ENCODE peak calls at places on chromosomes 7 and 10, in five cellular contexts. G is stimulated activated CD8-positive, alpha-beta memory T cell treated with anti-CD3 and anti-CD28 coated beads, Interleukin-12 subunit alpha, Interleukin-12 subunit beta, amount 100 ng/mL, for 1 hour; U is astrocyte of the cerebellum; M is Caki2; K is NCI-H1694. D is an unnamed sample.

GRCh38 chr10:117900280-117900679 is 146.5 kb downstream of the RAB11FIP2 start:
- DNase-seq in G (no peak), U (no peak), M (no peak), K (no peak), D (no peak)

GRCh38 chr10:116084166-116084565 is 188.8 kb downstream of the GFRA1 start:
- DNase-seq in G (no peak), U (no peak), M (peak), K (no peak), D (no peak)

GRCh38 chr7:151384776-151385625 is 24.8 kb downstream of the WDR86 start:
- DNase-seq in G (no peak), U (no peak), M (no peak), K (no peak), D (no peak)

GRCh38 chr7:103929808-103930415 is 59.5 kb downstream of the RELN start:
- DNase-seq in G (no peak), U (no peak), M (no peak), K (peak), D (no peak)

GRCh38 chr10:14302035-14302434 is 28.7 kb downstream of the FRMD4A start:
- DNase-seq in G (no peak), U (peak), M (peak), K (no peak), D (peak)

GRCh38 chr10:128489324-128490247 is 363.4 kb upstream of the MKI67 start:
- DNase-seq in G (no peak), U (no peak), M (no peak), K (no peak), D (no peak)

GRCh38 chr10:59895629-59896116 is 10.7 kb downstream of the CCDC6 start:
- DNase-seq in G (no peak), U (no peak), M (no peak), K (no peak), D (no peak)

GRCh38 chr10:77587424-77587806 is 50.2 kb downstream of the KCNMA1 start:
- DNase-seq in G (no peak), U (no peak), M (no peak), K (no peak), D (no peak)

GRCh38 chr10:95542330-95542729 is 18.8 kb downstream of the SORBS1 start:
- DNase-seq in G (no peak), U (no peak), M (no peak), K (no peak), D (no peak)

GRCh38 chr7:151386301-151387160 is 23.3 kb downstream of the WDR86 start:
- DNase-seq in G (no peak), U (no peak), M (no peak), K (no peak), D (peak)

GRCh38 chr7:113267885-113268284 is 149.5 kb upstream of the SMIM30 start:
- DNase-seq in G (no peak), U (no peak), M (no peak), K (no peak), D (peak)

GRCh38 chr10:77983384-77984341 is 45.7 kb downstream of the POLR3A start:
- DNase-seq in G (no peak), U (no peak), M (no peak), K (no peak), D (no peak)

GRCh38 chr7:53397911-53398310 is 362.5 kb downstream of the POM121L12 start:
- DNase-seq in G (no peak), U (no peak), M (peak), K (no peak), D (no peak)

GRCh38 chr10:79065853-79066252 is 2.9 kb upstream of the ZMIZ1 start:
- DNase-seq in G (no peak), U (no peak), M (no peak), K (no peak), D (no peak)

GRCh38 chr10:119007211-119007574 is 22.3 kb upstream of the NANOS1 start:
- DNase-seq in G (no peak), U (no peak), M (no peak), K (no peak), D (no peak)

D was measured in MCF 10A.